ENCODE peak calls at places on chromosomes 16 and 17, in nine cellular contexts. H is testis; U is mammary epithelial cell; Z is CD4-positive, CD25-positive, alpha-beta regulatory T cell; F is fibroblast of mammary gland; Q is left ventricle myocardium inferior; V is hypothalamus; K is WTC11; A is left colon. B is an unnamed sample.

GRCh38 chr17:29927546-29927945 is 2.5 kb downstream of the SSH2 start:
- DNase-seq in A (no peak), Q (no peak), H (no peak), Z (no peak), K (no peak), V (no peak), F (no peak), U (no peak), B (no peak)

GRCh38 chr17:6710317-6710716 is 2.9 kb downstream of the SLC13A5 start:
- DNase-seq in H (peak; percentile 15), Z (no peak), A (no peak), K (no peak), Q (no peak), V (no peak), F (peak; percentile 9), U (no peak), B (peak; percentile 41)

GRCh38 chr17:47257651-47258339 is 4.2 kb downstream of the ITGB3 start:
- DNase-seq in H (no peak), K (no peak), A (no peak), V (no peak), F (peak; percentile 90), Q (no peak), U (peak; percentile 91), Z (no peak), B (no peak)

GRCh38 chr17:19299866-19300265 is 62.7 kb downstream of the B9D1 start:
- DNase-seq in U (no peak), K (no peak), V (no peak), H (no peak), A (no peak), Z (no peak), Q (no peak), F (no peak), B (no peak)

GRCh38 chr17:49898547-49899490 is 51.0 kb upstream of the TAC4 start:
- DNase-seq in F (peak; percentile 13), V (no peak), U (no peak), K (peak; percentile 69), A (no peak), H (no peak), Z (no peak), Q (no peak), B (peak; percentile 95)

GRCh38 chr16:54936979-54937672 is 6.5 kb downstream of the IRX5 start:
- DNase-seq in Z (no peak), K (peak; percentile 86), F (peak; percentile 65), A (no peak), U (peak; percentile 82), H (peak; percentile 59), V (no peak), Q (no peak), B (peak; percentile 92)

GRCh38 chr17:69607162-69607834 is 192.8 kb downstream of the MAP2K6 start:
- DNase-seq in H (peak; percentile 86), Q (peak; percentile 77), Z (no peak), F (peak; percentile 83), U (peak; percentile 75), V (peak; percentile 54), A (peak; percentile 53), K (peak; percentile 70), B (peak; percentile 89)

GRCh38 chr16:56871172-56871593 is 6.2 kb downstream of the SLC12A3 start:
- DNase-seq in K (no peak), Z (no peak), Q (no peak), V (no peak), H (no peak), U (peak; percentile 33), F (peak; percentile 34), A (peak; percentile 63), B (no peak)

GRCh38 chr16:77211880-77212735 is 12.9 kb downstream of the SYCE1L start:
- DNase-seq in Z (peak; percentile 69), A (peak; percentile 63), Q (peak; percentile 38), F (no peak), V (peak; percentile 18), H (peak; percentile 42), K (peak; percentile 85), U (peak; percentile 31), B (peak; percentile 95)

GRCh38 chr17:66673668-66674276 is 161.1 kb upstream of the CACNG5 start:
- DNase-seq in K (peak; percentile 54), V (peak; percentile 60), H (peak; percentile 64), U (peak; percentile 69), A (peak; percentile 41), Q (no peak), Z (peak; percentile 4), F (peak; percentile 69), B (peak; percentile 87)

GRCh38 chr17:75720656-75721462 is at the start of gene ITGB4:
- DNase-seq in Q (peak; percentile 43), K (peak; percentile 87), Z (peak; percentile 61), F (no peak), U (peak; percentile 92), A (peak; percentile 89), V (peak; percentile 53), H (no peak), B (peak; percentile 97)

GRCh38 chr17:75390982-75391381 is 14.5 kb downstream of the GRB2 start:
- DNase-seq in F (peak; percentile 73), V (no peak), K (no peak), Q (no peak), A (no peak), U (no peak), H (no peak), Z (no peak), B (no peak)

GRCh38 chr17:47077576-47077975 is 98.5 kb upstream of the RPRML start:
- DNase-seq in F (peak; percentile 58), Z (no peak), K (no peak), Q (no peak), H (no peak), V (no peak), U (peak; percentile 54), A (no peak), B (no peak)

GRCh38 chr17:73319766-73320165 is 8.0 kb upstream of the CDC42EP4 start:
- DNase-seq in K (no peak), A (no peak), Q (no peak), U (no peak), Z (no peak), V (no peak), F (no peak), H (no peak), B (peak; percentile 38)

GRCh38 chr17:16989953-16990860 is 18.3 kb upstream of the TNFRSF13B start:
- DNase-seq in U (no peak), Z (no peak), V (no peak), A (no peak), H (no peak), Q (no peak), K (no peak), F (peak; percentile 35), B (peak; percentile 61)

B was measured in endodermal cell.